ENCODE peak calls at places on chromosome 11, in nine cellular contexts. U is mesenchymal stem cell, K is GM23338, S is GM12878, Y is IMR-90, D is fibroblast of lung, F is PC-3, V is neural progenitor cell, G is mammary epithelial cell. X is an unnamed sample.

GRCh38 chr11:74948546-74948897 is 369 bp downstream of the XRRA1 start:
- DNase-seq in U (no peak), K (no peak), S (no peak), Y (no peak), D (peak), F (no peak), V (no peak), G (no peak), X (peak)

GRCh38 chr11:9982796-9983579 is 311.0 kb downstream of the SBF2 start:
- DNase-seq in U (no peak), K (peak), S (no peak), Y (peak), D (peak), F (peak), V (peak), G (peak), X (no peak)

GRCh38 chr11:102111011-102111786 is 952 bp downstream of the YAP1 start:
- DNase-seq in U (peak), K (peak), S (no peak), Y (peak), D (peak), F (peak), V (peak), G (peak), X (peak)

GRCh38 chr11:119591836-119592310 is 137.1 kb downstream of the NECTIN1 start:
- DNase-seq in U (no peak), K (peak), S (no peak), Y (no peak), D (peak), F (peak), V (no peak), G (peak), X (no peak)

GRCh38 chr11:50102916-50103315 is 70.2 kb downstream of the OR4C45 start:
- DNase-seq in U (no peak), K (no peak), S (no peak), Y (no peak), D (no peak), F (no peak), V (no peak), G (no peak), X (no peak)

GRCh38 chr11:45982656-45983470 is 60.4 kb downstream of the LARGE2 start:
- DNase-seq in U (peak), K (peak), S (no peak), Y (peak), D (peak), F (no peak), V (peak), G (peak), X (peak)

GRCh38 chr11:62792193-62792575 is 378 bp upstream of the TMEM223 start:
- DNase-seq in U (peak), K (peak), S (no peak), Y (peak), D (peak), F (no peak), V (peak), G (no peak), X (no peak)

GRCh38 chr11:119330237-119330636 is 4.1 kb upstream of the RNF26 start:
- DNase-seq in U (no peak), K (no peak), S (no peak), Y (no peak), D (no peak), F (no peak), V (no peak), G (no peak), X (no peak)

GRCh38 chr11:118434123-118434552 is 2.2 kb upstream of the KMT2A start:
- DNase-seq in U (no peak), K (peak), S (no peak), Y (peak), D (peak), F (no peak), V (no peak), G (no peak), X (peak)

GRCh38 chr11:63915961-63916836 is 765 bp downstream of the RCOR2 start:
- DNase-seq in U (peak), K (peak), S (no peak), Y (no peak), D (no peak), F (peak), V (peak), G (no peak), X (peak)

GRCh38 chr11:65428578-65429068 is 6.0 kb downstream of the NEAT1 start:
- DNase-seq in U (no peak), K (peak), S (no peak), Y (no peak), D (no peak), F (no peak), V (no peak), G (no peak), X (no peak)

GRCh38 chr11:104432526-104432925 is 268.6 kb upstream of the PDGFD start:
- DNase-seq in U (no peak), K (peak), S (no peak), Y (no peak), D (no peak), F (no peak), V (no peak), G (no peak), X (no peak)

GRCh38 chr11:134559617-134559992 is 147.6 kb upstream of the B3GAT1 start:
- DNase-seq in U (no peak), K (no peak), S (no peak), Y (no peak), D (no peak), F (no peak), V (no peak), G (no peak), X (no peak)

GRCh38 chr11:27907534-27907933 is 200.4 kb downstream of the KIF18A start:
- DNase-seq in U (no peak), K (no peak), S (no peak), Y (peak), D (no peak), F (peak), V (no peak), G (no peak), X (no peak)

GRCh38 chr11:27898166-27898565 is 197.9 kb upstream of the BDNF start:
- DNase-seq in U (no peak), K (no peak), S (no peak), Y (no peak), D (no peak), F (peak), V (no peak), G (no peak), X (peak)

GRCh38 chr11:27904358-27905055 is 203.4 kb downstream of the KIF18A start:
- DNase-seq in U (peak), K (no peak), S (no peak), Y (peak), D (peak), F (peak), V (no peak), G (peak), X (peak)

GRCh38 chr11:27902981-27903624 is 202.8 kb upstream of the BDNF start:
- DNase-seq in U (peak), K (no peak), S (no peak), Y (peak), D (peak), F (peak), V (no peak), G (peak), X (peak)
- H3K4me2 ChIP-seq in U (no peak), K (no peak), S (no peak), Y (no peak), D (no peak), F (peak), V (no peak), G (no peak), X (peak)

GRCh38 chr11:86143429-86144030 is 74.6 kb upstream of the PICALM start:
- DNase-seq in U (no peak), K (no peak), S (no peak), Y (no peak), D (no peak), F (no peak), V (no peak), G (no peak), X (no peak)
- H3K4me2 ChIP-seq in U (no peak), K (no peak), S (no peak), Y (no peak), D (no peak), F (no peak), V (no peak), G (no peak), X (no peak)

DNA sequence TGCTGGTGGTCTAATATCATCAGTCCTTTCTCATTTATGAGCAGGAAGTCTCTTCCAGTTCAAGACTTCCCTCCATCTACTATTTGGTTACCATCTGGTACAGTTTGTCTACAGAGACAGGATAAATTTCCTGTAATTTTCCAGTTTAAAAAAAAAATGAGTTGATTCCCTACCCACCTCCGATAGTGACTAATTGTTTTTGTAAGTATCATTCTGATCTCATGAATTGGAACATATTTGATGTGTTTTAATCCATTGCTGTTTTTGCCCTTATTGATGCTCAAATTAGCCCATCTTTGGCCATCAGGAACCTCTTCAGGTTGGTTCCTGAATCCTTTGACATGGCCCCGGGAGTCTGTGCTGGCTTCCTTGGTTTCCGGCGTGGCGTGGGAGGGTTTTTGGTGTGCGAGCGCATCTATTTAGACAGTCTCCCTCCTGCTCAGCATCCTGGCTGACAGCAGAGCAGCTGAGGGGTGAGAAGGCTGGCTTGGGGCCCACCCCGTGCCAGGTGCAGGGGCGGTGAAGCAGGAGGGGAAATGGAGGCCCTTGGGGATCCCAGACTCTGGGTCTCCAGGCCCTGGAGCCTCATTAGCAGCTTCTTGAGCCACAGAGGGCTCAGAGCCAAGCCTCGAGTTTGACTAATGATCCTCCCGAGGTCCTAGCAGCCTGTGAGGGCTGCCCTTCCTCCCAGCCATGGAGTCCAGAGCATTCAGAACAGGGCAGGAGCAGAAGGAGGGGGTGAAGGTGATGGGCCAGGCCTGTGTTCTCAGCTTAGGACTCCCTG is 6.8 kb downstream of the OMP start:
- DNase-seq in U (no peak), K (no peak), S (no peak), Y (peak), D (peak), F (no peak), V (no peak), G (no peak), X (peak)
- H3K4me2 ChIP-seq in U (no peak), K (no peak), S (no peak), Y (no peak), D (peak), F (no peak), V (no peak), G (no peak), X (peak)

GRCh38 chr11:69699213-69699612 is 4.6 kb downstream of the FGF19 start:
- DNase-seq in U (no peak), K (no peak), S (no peak), Y (no peak), D (no peak), F (no peak), V (no peak), G (no peak), X (peak)
- H3K4me2 ChIP-seq in U (no peak), K (no peak), S (no peak), Y (no peak), D (no peak), F (no peak), V (no peak), G (no peak), X (no peak)

GRCh38 chr11:115418626-115419025 is 85.6 kb downstream of the CADM1 start:
- DNase-seq in U (no peak), K (no peak), S (no peak), Y (no peak), D (no peak), F (no peak), V (no peak), G (no peak), X (no peak)
- H3K4me2 ChIP-seq in U (no peak), K (no peak), S (no peak), Y (no peak), D (no peak), F (no peak), V (no peak), G (no peak), X (no peak)

GRCh38 chr11:8330896-8331295 is 67.2 kb upstream of the LMO1 start:
- DNase-seq in U (no peak), K (no peak), S (no peak), Y (no peak), D (no peak), F (no peak), V (no peak), G (no peak), X (no peak)

GRCh38 chr11:8330416-8330815 is 66.7 kb upstream of the LMO1 start:
- DNase-seq in U (no peak), K (no peak), S (no peak), Y (no peak), D (no peak), F (no peak), V (no peak), G (no peak), X (no peak)

GRCh38 chr11:8329961-8330361 is 66.3 kb upstream of the LMO1 start:
- DNase-seq in U (no peak), K (peak), S (no peak), Y (no peak), D (no peak), F (no peak), V (peak), G (no peak), X (no peak)

GRCh38 chr11:8332196-8332595 is 68.5 kb upstream of the LMO1 start:
- DNase-seq in U (no peak), K (no peak), S (no peak), Y (no peak), D (no peak), F (no peak), V (no peak), G (no peak), X (no peak)

DNA sequence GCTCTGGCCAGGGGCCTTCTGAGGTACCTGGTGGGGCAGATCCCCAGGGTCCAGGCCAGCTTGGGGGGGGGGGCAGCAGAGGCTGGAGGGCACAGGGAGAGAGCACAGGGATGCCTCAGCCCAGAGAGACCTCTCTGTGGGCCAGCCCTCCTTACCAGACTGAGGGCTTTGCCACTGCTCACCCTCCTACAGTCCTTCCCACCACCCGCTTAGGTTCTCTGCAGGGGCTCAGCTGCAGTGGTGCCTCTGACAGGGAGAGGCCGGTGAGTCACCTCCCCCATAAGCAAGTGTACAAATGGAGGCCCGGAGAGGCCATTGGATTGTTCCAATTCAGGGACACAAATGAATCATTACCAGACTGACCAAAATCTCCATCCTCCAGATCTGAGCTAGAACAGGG is 68.1 kb upstream of the LMO1 start:
- DNase-seq in U (no peak), K (no peak), S (no peak), Y (no peak), D (peak), F (no peak), V (no peak), G (no peak), X (no peak)
- H3K4me2 ChIP-seq in U (no peak), K (no peak), S (no peak), Y (no peak), D (no peak), F (no peak), V (no peak), G (no peak), X (no peak)

GRCh38 chr11:78253797-78254196 is 65.1 kb downstream of the USP35 start:
- DNase-seq in U (no peak), K (no peak), S (no peak), Y (peak), D (peak), F (peak), V (no peak), G (no peak), X (peak)
- H3K4me2 ChIP-seq in U (no peak), K (no peak), S (no peak), Y (no peak), D (no peak), F (peak), V (no peak), G (no peak), X (no peak)

GRCh38 chr11:116928845-116929244 is 91.4 kb upstream of the APOA1 start:
- DNase-seq in U (peak), K (no peak), S (no peak), Y (no peak), D (no peak), F (no peak), V (no peak), G (no peak), X (no peak)

GRCh38 chr11:116925050-116925449 is 87.6 kb upstream of the APOA1 start:
- DNase-seq in U (no peak), K (peak), S (no peak), Y (no peak), D (no peak), F (no peak), V (peak), G (no peak), X (no peak)

GRCh38 chr11:116929393-116930090 is 92.1 kb upstream of the APOA1 start:
- DNase-seq in U (peak), K (no peak), S (no peak), Y (peak), D (peak), F (no peak), V (no peak), G (no peak), X (peak)

GRCh38 chr11:116928102-116928777 is 90.8 kb upstream of the APOA1 start:
- DNase-seq in U (no peak), K (no peak), S (peak), Y (no peak), D (no peak), F (no peak), V (no peak), G (no peak), X (no peak)

DNA sequence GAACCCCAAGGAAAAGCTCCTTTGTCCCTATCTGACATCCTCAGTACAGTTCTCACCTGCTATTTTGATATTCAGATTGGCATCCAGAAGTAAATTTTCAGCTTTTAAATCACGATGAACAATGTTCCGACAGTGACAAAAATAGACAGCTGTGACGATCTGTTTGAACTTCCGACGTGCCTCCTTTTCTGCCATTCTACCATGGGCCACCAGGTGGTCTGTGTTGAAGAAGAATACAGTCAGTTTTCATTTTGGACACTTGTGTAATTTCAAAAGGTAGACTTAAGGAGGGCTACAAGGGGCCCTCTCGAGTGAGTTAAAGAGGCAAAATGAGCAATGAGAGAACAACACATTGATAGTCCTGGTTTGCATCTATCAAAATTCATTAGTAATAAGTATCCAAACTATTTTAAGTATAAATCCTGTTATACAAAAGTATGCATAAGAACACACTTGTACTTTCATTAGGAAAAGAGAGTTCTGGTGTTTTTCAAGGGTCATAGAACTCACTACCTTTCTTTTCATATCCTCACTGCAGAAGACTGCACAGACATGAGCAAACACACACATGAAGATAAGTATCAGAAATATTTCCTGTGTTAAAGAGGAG is 89.8 kb upstream of the APOA1 start:
- DNase-seq in U (peak), K (no peak), S (no peak), Y (no peak), D (no peak), F (peak), V (no peak), G (no peak), X (peak)
- H3K4me2 ChIP-seq in U (no peak), K (no peak), S (peak), Y (no peak), D (no peak), F (no peak), V (no peak), G (no peak), X (no peak)

GRCh38 chr11:19419021-19419750 is 178.4 kb upstream of the E2F8 start:
- DNase-seq in U (peak), K (peak), S (no peak), Y (peak), D (peak), F (peak), V (no peak), G (no peak), X (peak)
- H3K4me2 ChIP-seq in U (no peak), K (no peak), S (no peak), Y (peak), D (peak), F (peak), V (no peak), G (peak), X (peak)

DNA sequence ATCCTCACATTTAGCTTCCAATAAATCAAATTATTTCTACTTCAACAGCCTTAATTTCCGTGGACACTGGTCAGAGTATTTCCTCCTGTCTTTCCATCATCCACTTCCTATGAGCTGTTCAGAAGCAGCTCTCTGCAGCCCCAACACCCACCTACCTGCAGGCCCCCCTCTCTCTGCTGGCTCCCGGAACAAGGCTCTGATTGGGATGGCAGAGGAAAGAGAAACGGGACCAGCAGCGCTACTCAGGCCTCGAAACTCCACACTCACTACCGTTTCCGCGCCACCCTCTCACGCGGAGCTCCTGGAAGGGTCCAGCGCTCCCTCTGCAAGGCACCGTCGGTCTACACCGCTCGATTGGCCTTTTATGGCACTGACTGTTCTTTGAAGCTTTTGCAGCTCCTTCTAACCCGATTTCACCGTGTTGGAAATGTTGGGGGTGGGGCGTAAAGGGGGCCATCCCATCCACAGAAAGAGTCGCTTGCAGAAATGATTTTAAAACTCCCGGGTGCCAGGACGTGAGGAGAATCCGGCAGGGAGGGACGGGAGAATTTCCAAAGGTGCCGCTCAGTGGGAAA is 383 bp upstream of the PANX1 start:
- DNase-seq in U (no peak), K (peak), S (no peak), Y (no peak), D (no peak), F (no peak), V (no peak), G (no peak), X (peak)
- H3K4me2 ChIP-seq in U (peak), K (peak), S (peak), Y (peak), D (peak), F (peak), V (peak), G (peak), X (peak)